ENCODE peak calls at places on chromosomes 11 and 22, in four cellular contexts. B is cardiac muscle cell, Q is neural progenitor cell, I is WERI-Rb-1. T is an unnamed sample.

GRCh38 chr11:113373981-113374560 is 13.5 kb upstream of the ANKK1 start:
- DNase-seq in B (peak), Q (no peak), I (peak), T (no peak)

GRCh38 chr11:113487622-113488021 is 12.4 kb upstream of the DRD2 start:
- DNase-seq in B (no peak), Q (no peak), I (no peak), T (no peak)

GRCh38 chr11:102116453-102117205 is 6.4 kb downstream of the YAP1 start:
- DNase-seq in B (peak), Q (no peak), I (no peak), T (no peak)

GRCh38 chr11:107078375-107078774 is 60.1 kb upstream of the GUCY1A2 start:
- DNase-seq in B (no peak), Q (no peak), I (no peak), T (no peak)

GRCh38 chr22:36692280-36692679 is 11.3 kb downstream of the CACNG2 start:
- DNase-seq in B (no peak), Q (peak), I (no peak), T (no peak)

GRCh38 chr11:62054484-62055121 is 69.2 kb upstream of the INCENP start:
- DNase-seq in B (peak), Q (no peak), I (peak), T (peak)

GRCh38 chr11:86977441-86978050 is 22.4 kb upstream of the FZD4 start:
- DNase-seq in B (no peak), Q (no peak), I (no peak), T (no peak)

GRCh38 chr11:61966673-61967176 is 709 bp downstream of the FTH1 start:
- DNase-seq in B (peak), Q (peak), I (peak), T (no peak)

GRCh38 chr22:17732251-17732854 is 41.9 kb downstream of the BID start:
- DNase-seq in B (no peak), Q (no peak), I (no peak), T (no peak)

GRCh38 chr11:495537-495931 is 11.5 kb downstream of the RNH1 start:
- DNase-seq in B (no peak), Q (no peak), I (no peak), T (no peak)

GRCh38 chr11:127470485-127470884 is 469.9 kb upstream of the KIRREL3 start:
- DNase-seq in B (no peak), Q (peak), I (peak), T (no peak)

GRCh38 chr11:19907008-19907579 is 194.5 kb downstream of the NAV2 start:
- DNase-seq in B (no peak), Q (no peak), I (no peak), T (no peak)

GRCh38 chr22:25748704-25749103 is 6.7 kb downstream of the MYO18B start:
- DNase-seq in B (no peak), Q (no peak), I (no peak), T (no peak)

GRCh38 chr11:11842426-11843008 is 745 bp downstream of the USP47 start:
- DNase-seq in B (peak), Q (peak), I (peak), T (peak)

GRCh38 chr22:19497245-19497644 is 17.5 kb downstream of the CDC45 start:
- DNase-seq in B (peak), Q (no peak), I (no peak), T (no peak)

GRCh38 chr11:118917488-118918127 is 8.1 kb downstream of the BCL9L start:
- DNase-seq in B (peak), Q (no peak), I (no peak), T (peak)

GRCh38 chr11:88704505-88704904 is 361.3 kb downstream of the GRM5 start:
- DNase-seq in B (peak), Q (peak), I (no peak), T (no peak)

GRCh38 chr11:132972565-132972964 is 559.7 kb downstream of the OPCML start:
- DNase-seq in B (no peak), Q (no peak), I (no peak), T (no peak)

GRCh38 chr22:26573026-26573662 is 16.8 kb downstream of the TPST2 start:
- DNase-seq in B (peak), Q (no peak), I (no peak), T (peak)

GRCh38 chr11:2138075-2138435 is 1.1 kb downstream of the IGF2 start:
- DNase-seq in B (no peak), Q (peak), I (no peak), T (no peak)

GRCh38 chr11:64566042-64566914 is 24.7 kb upstream of the SLC22A12 start:
- DNase-seq in B (peak), Q (peak), I (peak), T (peak)

GRCh38 chr11:11972148-11972547 is 36.3 kb downstream of the DKK3 start:
- DNase-seq in B (no peak), Q (no peak), I (no peak), T (peak)

GRCh38 chr11:123251656-123252344 is 56.8 kb upstream of the CLMP start:
- DNase-seq in B (peak), Q (no peak), I (no peak), T (no peak)

GRCh38 chr11:115201121-115201792 is 303.0 kb downstream of the CADM1 start:
- DNase-seq in B (no peak), Q (no peak), I (no peak), T (no peak)

GRCh38 chr11:33178443-33179154 is 17.3 kb upstream of the CSTF3 start:
- DNase-seq in B (no peak), Q (no peak), I (no peak), T (no peak)

GRCh38 chr22:24400726-24401596 is 26.4 kb upstream of the ADORA2A start:
- DNase-seq in B (no peak), Q (no peak), I (no peak), T (no peak)

GRCh38 chr11:1573077-1573846 is 1.2 kb upstream of the DUSP8 start:
- DNase-seq in B (no peak), Q (no peak), I (no peak), T (no peak)

GRCh38 chr11:57322881-57323467 is 1.8 kb downstream of the TNKS1BP1 start:
- DNase-seq in B (no peak), Q (no peak), I (no peak), T (no peak)

GRCh38 chr11:112628676-112629075 is 332.5 kb upstream of the NCAM1 start:
- DNase-seq in B (no peak), Q (no peak), I (no peak), T (no peak)

GRCh38 chr22:28051787-28052356 is 132.8 kb upstream of the PITPNB start:
- DNase-seq in B (peak), Q (peak), I (peak), T (peak)

GRCh38 chr11:122344281-122344680 is 228.3 kb upstream of the BLID start:
- DNase-seq in B (peak), Q (no peak), I (no peak), T (no peak)

GRCh38 chr11:2898366-2899079 is 12.9 kb upstream of the CDKN1C start:
- DNase-seq in B (peak), Q (no peak), I (no peak), T (peak)

GRCh38 chr11:2508793-2509192 is 64.0 kb downstream of the KCNQ1 start:
- DNase-seq in B (no peak), Q (no peak), I (no peak), T (no peak)

GRCh38 chr11:111575748-111576147 is 26.5 kb upstream of the SIK2 start:
- DNase-seq in B (no peak), Q (no peak), I (no peak), T (no peak)

GRCh38 chr11:111570796-111571195 is 30.3 kb downstream of the LAYN start:
- DNase-seq in B (no peak), Q (no peak), I (no peak), T (no peak)

GRCh38 chr11:111573821-111574249 is 28.4 kb upstream of the SIK2 start:
- DNase-seq in B (peak), Q (no peak), I (no peak), T (no peak)

GRCh38 chr11:111571829-111572501 is 30.3 kb upstream of the SIK2 start:
- DNase-seq in B (peak), Q (no peak), I (no peak), T (no peak)

GRCh38 chr11:111574373-111575230 is 27.6 kb upstream of the SIK2 start:
- DNase-seq in B (no peak), Q (no peak), I (no peak), T (no peak)
- H3K4me3 ChIP-seq in B (no peak), Q (no peak), I (no peak), T (no peak)

DNA sequence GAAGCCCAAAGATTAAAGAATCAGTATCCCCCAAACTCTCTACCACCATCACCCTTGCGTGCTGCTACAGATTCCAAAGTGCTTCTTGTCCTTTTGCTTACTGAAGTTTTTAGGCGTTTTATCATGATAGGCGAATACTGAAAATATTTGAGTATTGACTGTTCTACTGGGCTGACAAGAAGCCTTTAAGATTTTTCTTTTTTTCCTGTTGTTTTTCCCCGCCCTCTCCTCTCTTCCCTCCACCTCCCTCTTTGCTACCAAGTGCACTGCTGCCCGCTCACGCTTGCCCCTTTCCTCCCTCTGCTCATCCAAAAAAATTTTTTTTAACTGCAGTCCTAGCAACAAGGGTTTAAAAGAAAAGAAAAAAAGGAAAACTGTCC is 672 bp downstream of the SPCS2 start:
- DNase-seq in B (no peak), Q (no peak), I (no peak), T (no peak)
- H3K27ac ChIP-seq in B (peak), Q (peak), I (peak), T (peak)

DNA sequence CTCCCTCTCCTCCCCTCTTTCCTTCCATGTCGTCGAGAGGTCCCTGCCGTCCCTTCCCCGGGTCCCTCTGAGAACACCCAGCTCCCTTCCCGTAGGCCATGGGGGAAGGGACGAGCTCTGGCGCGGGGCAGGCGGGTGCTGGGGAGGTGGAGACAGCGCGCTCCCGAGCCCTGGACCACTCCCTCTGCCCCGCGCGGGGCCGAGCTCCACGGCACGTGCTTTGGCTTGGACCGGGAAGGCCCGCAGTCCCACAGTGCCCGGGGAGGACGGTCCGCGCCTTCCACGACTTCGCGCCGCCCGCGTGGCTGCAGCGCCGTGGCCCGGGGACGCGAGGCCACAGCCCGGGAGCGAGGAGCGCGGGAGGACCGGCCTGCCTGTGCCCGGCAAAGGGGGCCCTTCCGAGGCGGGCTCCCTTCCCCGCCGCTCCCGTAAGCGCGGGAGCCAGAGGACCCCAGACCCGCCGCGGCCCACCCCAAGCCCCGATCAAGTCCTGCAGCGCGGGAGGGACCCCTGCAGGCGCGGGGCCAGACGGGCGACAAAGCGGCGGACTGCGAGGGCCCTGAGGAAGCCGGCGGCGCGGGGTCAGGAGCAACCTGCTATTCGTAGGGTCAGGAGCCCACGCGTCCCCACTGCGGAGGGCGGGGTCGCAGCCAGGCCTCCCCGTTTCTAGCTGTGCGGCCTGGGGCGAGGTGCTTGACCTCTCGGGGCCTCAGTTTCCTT is 110.4 kb downstream of the WNT7B start:
- DNase-seq in B (no peak), Q (peak), I (no peak), T (no peak)
- H3K4me3 ChIP-seq in B (peak), Q (peak), I (no peak), T (no peak)

DNA sequence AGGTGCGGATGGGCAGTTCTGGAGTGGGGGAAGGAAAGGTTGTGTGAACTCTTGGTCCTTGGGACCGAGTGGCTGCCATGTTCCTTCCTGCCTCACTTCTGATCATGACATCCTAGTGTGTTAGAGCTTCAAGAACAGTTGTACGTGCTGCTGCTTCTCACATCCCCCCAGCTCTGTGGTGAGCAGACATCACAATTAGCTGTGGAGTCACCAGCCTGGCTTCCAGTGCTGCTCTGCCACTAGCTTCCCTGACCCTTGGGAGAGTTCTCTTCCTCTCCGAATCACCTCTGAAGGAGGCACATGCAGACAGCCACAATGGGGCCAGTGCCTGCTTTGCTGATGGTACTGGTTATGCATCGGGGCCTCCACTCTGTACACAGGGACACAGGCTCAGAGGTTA is 6.2 kb upstream of the RAB1B start:
- DNase-seq in B (no peak), Q (no peak), I (no peak), T (no peak)
- H3K27ac ChIP-seq in B (no peak), Q (no peak), I (no peak), T (no peak)

DNA sequence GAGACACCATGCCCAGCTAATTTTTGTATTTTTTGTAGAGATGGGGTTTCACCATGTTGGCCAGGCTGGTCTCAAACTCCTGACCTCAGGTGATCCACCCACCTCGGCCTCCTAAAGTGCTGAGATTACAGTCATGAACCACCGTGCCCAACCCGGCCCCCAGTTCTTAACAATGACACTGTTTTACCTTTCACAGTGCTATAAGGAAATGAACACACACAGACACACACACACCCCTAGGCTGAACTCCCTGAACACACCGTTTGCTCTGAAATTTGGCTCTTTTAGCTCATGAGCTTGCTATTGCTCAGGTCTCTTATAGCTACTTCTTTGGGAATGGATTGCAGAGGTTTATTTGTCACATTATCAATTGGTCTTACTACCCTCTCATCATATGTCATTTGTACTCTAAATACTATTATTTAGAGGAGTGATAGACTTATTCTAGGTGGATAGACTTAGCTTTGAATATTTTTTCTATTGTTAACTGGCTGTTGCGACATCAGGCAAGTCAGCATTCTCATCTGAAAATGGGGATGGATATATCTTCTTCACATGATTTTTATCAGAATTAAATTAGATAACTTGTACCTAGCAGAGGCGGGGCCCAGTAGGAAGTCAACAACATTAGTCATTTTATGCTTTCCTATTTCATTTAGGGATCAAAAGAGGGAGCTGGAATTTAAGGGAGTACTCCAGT is 2.1 kb downstream of the LYVE1 start:
- DNase-seq in B (no peak), Q (no peak), I (no peak), T (no peak)
- H3K4me3 ChIP-seq in B (no peak), Q (no peak), I (no peak), T (no peak)

GRCh38 chr11:69051381-69052342 is 2.9 kb downstream of the TPCN2 start:
- DNase-seq in B (no peak), Q (no peak), I (no peak), T (no peak)
- H3K27ac ChIP-seq in B (peak), Q (no peak), I (no peak), T (no peak)

GRCh38 chr11:34194576-34195335 is 89.3 kb downstream of the NAT10 start:
- DNase-seq in B (no peak), Q (peak), I (no peak), T (no peak)

GRCh38 chr11:34190192-34191139 is 85.0 kb downstream of the NAT10 start:
- DNase-seq in B (no peak), Q (no peak), I (no peak), T (no peak)

GRCh38 chr11:34191592-34191991 is 86.2 kb downstream of the NAT10 start:
- DNase-seq in B (no peak), Q (no peak), I (no peak), T (no peak)

GRCh38 chr11:34189191-34189590 is 83.8 kb downstream of the NAT10 start:
- DNase-seq in B (no peak), Q (no peak), I (no peak), T (no peak)

GRCh38 chr11:34192481-34193401 is 87.3 kb downstream of the NAT10 start:
- DNase-seq in B (peak), Q (peak), I (peak), T (peak)
- H3K4me3 ChIP-seq in B (no peak), Q (no peak), I (no peak), T (no peak)

GRCh38 chr22:46043339-46043738 is 66.4 kb upstream of the WNT7B start:
- DNase-seq in B (no peak), Q (no peak), I (no peak), T (no peak)
- H3K27ac ChIP-seq in B (no peak), Q (no peak), I (no peak), T (peak)

DNA sequence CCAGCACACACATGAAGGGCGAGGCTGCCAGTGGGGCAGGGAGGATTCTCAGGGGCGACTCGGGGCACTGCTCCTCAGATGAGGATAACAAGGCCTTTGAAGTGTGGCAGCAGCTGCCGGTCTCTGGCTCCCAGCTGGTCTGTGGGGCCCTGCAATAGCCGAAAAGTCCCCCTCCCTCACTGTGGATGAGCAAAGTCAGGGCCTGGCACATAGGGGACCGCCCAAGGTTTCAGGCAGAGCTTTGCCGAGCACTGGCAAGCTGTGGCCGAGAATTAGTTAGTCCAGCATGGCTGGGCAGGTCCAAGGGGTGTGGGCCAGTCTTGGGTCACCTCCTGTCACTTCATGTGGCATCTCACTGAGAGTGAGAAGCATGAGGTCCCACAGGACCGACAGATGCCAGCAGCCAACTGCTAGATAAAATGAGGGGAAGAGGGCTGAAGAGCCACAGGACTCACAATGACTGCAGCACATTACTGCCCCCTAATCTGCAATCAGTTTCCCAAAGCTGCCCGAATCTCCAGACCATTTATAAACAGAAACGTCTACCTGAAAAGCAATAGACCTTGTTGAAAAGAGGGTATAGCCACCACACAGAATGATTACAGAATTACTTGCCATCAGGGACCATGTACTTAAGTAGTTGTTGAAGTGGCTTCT is 12.5 kb upstream of the TEF start:
- DNase-seq in B (no peak), Q (no peak), I (peak), T (no peak)
- H3K4me3 ChIP-seq in B (no peak), Q (no peak), I (peak), T (no peak)

GRCh38 chr11:45208135-45208534 is 61.7 kb downstream of the PRDM11 start:
- DNase-seq in B (no peak), Q (no peak), I (no peak), T (no peak)
- H3K27ac ChIP-seq in B (no peak), Q (no peak), I (no peak), T (peak)

T was measured in lung.